ENCODE peak calls at places on chromosomes 16 and 17, in six cellular contexts. I is activated CD4-positive, alpha-beta T cell treated with anti-CD3 and anti-CD28 coated beads for 36 hours; Z is posterior vena cava; Y is activated naive CD4-positive, alpha-beta T cell treated with anti-CD3 and anti-CD28 coated beads, Interleukin-2, amount 10 ng/mL, durations not matched to agents 7 days and 5 days; V is activated T-cell treated with anti-CD3 and anti-CD28 coated beads for 48 hours; N is fibroblast of the aortic adventitia. M is an unnamed sample.

GRCh38 chr16:84528317-84528716 is 23.9 kb upstream of the MEAK7 start:
- DNase-seq in I (no peak), Z (no peak), Y (no peak), V (no peak), N (no peak), M (no peak)

GRCh38 chr17:82860606-82861392 is 21.0 kb upstream of the ZNF750 start:
- DNase-seq in N (no peak), Z (peak), I (no peak), V (no peak), Y (no peak), M (no peak)

GRCh38 chr17:57956311-57957119 is 1.3 kb upstream of the CUEDC1 start:
- DNase-seq in I (peak), N (no peak), Y (peak), V (no peak), Z (peak), M (no peak)

GRCh38 chr16:22174642-22175041 is 12.3 kb downstream of the SDR42E2 start:
- DNase-seq in Y (no peak), Z (no peak), I (no peak), N (no peak), V (no peak), M (no peak)

GRCh38 chr16:1493746-1494094 is 560 bp downstream of the TELO2 start:
- DNase-seq in Y (peak), N (peak), V (no peak), I (peak), Z (no peak), M (peak)

GRCh38 chr17:60139438-60140285 is 10.1 kb upstream of the CA4 start:
- DNase-seq in Z (peak), I (peak), N (peak), V (peak), Y (peak), M (peak)

GRCh38 chr17:17226451-17227265 is 10.3 kb downstream of the FLCN start:
- DNase-seq in Y (no peak), N (no peak), V (no peak), I (no peak), Z (peak), M (no peak)

GRCh38 chr17:18321309-18321708 is 6.2 kb downstream of the SMCR8 start:
- DNase-seq in Y (no peak), Z (no peak), N (no peak), V (no peak), I (no peak), M (peak)

GRCh38 chr17:7156342-7156940 is 22.7 kb downstream of the ASGR1 start:
- DNase-seq in N (no peak), V (no peak), I (no peak), Z (peak), Y (no peak), M (peak)

GRCh38 chr16:85988723-85989313 is 89.9 kb downstream of the IRF8 start:
- DNase-seq in V (peak), Z (peak), I (peak), N (no peak), Y (no peak), M (no peak)

GRCh38 chr17:9195961-9196668 is 174.8 kb downstream of the NTN1 start:
- DNase-seq in Z (no peak), I (no peak), N (no peak), Y (no peak), V (no peak), M (no peak)

GRCh38 chr16:53219795-53220194 is 165.0 kb downstream of the CHD9 start:
- DNase-seq in I (no peak), N (peak), Z (no peak), Y (no peak), V (no peak), M (no peak)

GRCh38 chr16:73771676-73772075 is 524.9 kb upstream of the PSMD7 start:
- DNase-seq in V (no peak), Z (no peak), N (no peak), Y (no peak), I (no peak), M (no peak)

GRCh38 chr16:46607529-46607928 is 13.7 kb downstream of the SHCBP1 start:
- DNase-seq in I (no peak), Y (no peak), Z (no peak), V (no peak), N (peak), M (peak)

GRCh38 chr17:41917957-41918391 is 777 bp downstream of the ACLY start:
- DNase-seq in N (peak), Y (peak), V (peak), Z (peak), I (peak), M (peak)

GRCh38 chr17:47686276-47686635 is 7.7 kb upstream of the TBKBP1 start:
- DNase-seq in V (no peak), Z (no peak), N (no peak), I (no peak), Y (no peak), M (no peak)

GRCh38 chr17:50944054-50944901 is 78.1 kb upstream of the TOB1 start:
- DNase-seq in I (peak), V (peak), Z (peak), Y (peak), N (no peak), M (peak)

GRCh38 chr16:49472598-49472997 is 99.0 kb downstream of the C16orf78 start:
- DNase-seq in N (no peak), Z (no peak), I (no peak), V (no peak), Y (no peak), M (no peak)

GRCh38 chr17:28963212-28963611 is 11.9 kb upstream of the PHF12 start:
- DNase-seq in Z (peak), Y (no peak), I (no peak), N (peak), V (no peak), M (no peak)

GRCh38 chr16:11049396-11050059 is 105.2 kb downstream of the CLEC16A start:
- DNase-seq in V (no peak), N (no peak), Z (no peak), Y (no peak), I (no peak), M (no peak)

GRCh38 chr17:36921131-36921851 is 16.0 kb upstream of the LHX1 start:
- DNase-seq in V (peak), Z (peak), Y (no peak), I (peak), N (peak), M (no peak)

GRCh38 chr17:39177256-39177655 is 11.3 kb upstream of the ARL5C start:
- DNase-seq in Y (no peak), V (no peak), N (peak), I (peak), Z (no peak), M (peak)

GRCh38 chr16:85843471-85844168 is 44.1 kb downstream of the COX4I1 start:
- DNase-seq in Z (peak), Y (no peak), N (no peak), I (no peak), V (no peak), M (no peak)

GRCh38 chr17:10266477-10266876 is 68.1 kb upstream of the GAS7 start:
- DNase-seq in Y (no peak), V (no peak), I (no peak), Z (no peak), N (no peak), M (no peak)